ENCODE peak calls at places on chromosome 1, in eight cellular contexts. S is CD4-positive, alpha-beta memory T cell; J is H1; Q is HCT116; P is neural progenitor cell; O is esophagus muscularis mucosa; T is MM.1S; I is CD8-positive, alpha-beta T cell. X is an unnamed sample.

GRCh38 chr1:55095095-55095494 is 55.7 kb downstream of the PCSK9 start:
- DNase-seq in P (no peak), Q (no peak), T (no peak), I (no peak), J (no peak), S (no peak), O (no peak), X (no peak)

GRCh38 chr1:172533511-172534116 is 664 bp downstream of the SUCO start:
- DNase-seq in O (peak; percentile 92), J (no peak), T (peak; percentile 36), Q (no peak), I (no peak), S (no peak), P (peak; percentile 58), X (no peak)

GRCh38 chr1:241482761-241483250 is 36.7 kb downstream of the FH start:
- DNase-seq in O (no peak), S (no peak), Q (peak; percentile 56), P (no peak), T (no peak), I (no peak), J (no peak), X (no peak)

GRCh38 chr1:162040657-162041056 is 17.0 kb upstream of the OLFML2B start:
- DNase-seq in P (peak; percentile 53), I (no peak), T (peak; percentile 55), O (no peak), S (no peak), J (no peak), Q (peak; percentile 34), X (no peak)

GRCh38 chr1:220692436-220693228 is 2.5 kb downstream of the C1orf115 start:
- DNase-seq in I (no peak), O (peak; percentile 68), J (no peak), T (no peak), Q (no peak), S (no peak), P (no peak), X (no peak)

GRCh38 chr1:206770531-206771352 is at the start of gene IL19:
- DNase-seq in S (no peak), T (no peak), Q (no peak), P (no peak), J (no peak), O (no peak), I (no peak), X (no peak)

GRCh38 chr1:165837838-165838364 is 10.5 kb downstream of the UCK2 start:
- DNase-seq in J (no peak), I (no peak), O (no peak), S (no peak), P (no peak), T (no peak), Q (no peak), X (no peak)

GRCh38 chr1:198560093-198560638 is 19.7 kb upstream of the ATP6V1G3 start:
- DNase-seq in T (no peak), S (no peak), I (no peak), J (no peak), O (no peak), Q (no peak), P (no peak), X (no peak)

GRCh38 chr1:32501865-32502264 is 37.0 kb downstream of the ZBTB8B start:
- DNase-seq in Q (no peak), T (no peak), O (no peak), S (no peak), J (no peak), P (no peak), I (no peak), X (no peak)

GRCh38 chr1:219159946-219160645 is 13.6 kb upstream of the LYPLAL1 start:
- DNase-seq in J (no peak), Q (no peak), I (no peak), O (no peak), S (no peak), P (no peak), T (no peak), X (no peak)

GRCh38 chr1:4668738-4669700 is 14.6 kb downstream of the AJAP1 start:
- DNase-seq in Q (no peak), J (no peak), T (no peak), P (no peak), O (no peak), S (no peak), I (no peak), X (no peak)

GRCh38 chr1:211135342-211135950 is 1.5 kb upstream of the KCNH1 start:
- DNase-seq in O (no peak), P (peak; percentile 44), Q (peak; percentile 45), T (peak; percentile 76), J (no peak), S (peak; percentile 27), I (no peak), X (no peak)

DNA sequence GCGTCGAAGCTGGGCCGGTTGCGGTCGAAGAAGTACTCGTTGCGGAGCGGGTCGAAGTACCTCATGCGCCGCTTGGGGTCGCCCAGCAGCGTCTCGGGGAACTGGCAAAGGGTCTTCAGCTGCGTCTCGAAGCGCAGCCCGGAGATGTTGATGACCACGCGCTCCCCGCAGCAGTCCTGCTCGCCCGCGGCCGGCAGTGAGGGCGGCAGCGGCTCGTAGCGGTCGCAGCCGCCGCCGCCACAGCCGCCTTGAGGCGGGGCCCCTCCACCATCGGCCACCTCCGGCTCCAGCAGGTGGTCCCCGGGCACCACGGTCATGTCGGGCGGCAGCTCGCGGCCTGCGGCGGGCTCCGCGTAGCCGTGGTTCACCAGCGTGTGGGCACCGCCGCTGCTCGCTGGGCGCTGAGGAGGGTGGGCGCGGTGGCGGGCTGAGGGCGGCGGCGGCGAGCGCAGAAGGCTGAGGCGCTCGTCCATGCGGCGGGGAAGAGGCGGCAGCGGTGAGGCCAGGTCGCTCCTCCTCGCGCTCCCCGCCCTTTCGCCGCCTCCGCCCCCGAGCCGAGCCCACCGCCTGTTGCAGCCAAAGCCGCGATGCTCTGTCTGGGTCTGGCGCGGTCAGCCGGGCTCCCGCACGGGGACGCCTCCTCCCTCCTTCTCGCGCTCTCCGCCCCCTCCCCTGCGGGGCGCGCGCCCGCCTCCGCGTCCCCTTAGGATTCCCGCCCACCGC is at the start of gene KCNA3:
- DNase-seq in S (peak; percentile 68), I (peak; percentile 52), Q (no peak), J (peak; percentile 85), O (no peak), P (peak; percentile 91), T (peak; percentile 66), X (no peak)
- H3K4me3 ChIP-seq in S (peak within 1 kb of the TSS; percentile 73), I (peak within 1 kb of the TSS; percentile 75), Q (no peak within 1 kb of the TSS), J (peak within 1 kb of the TSS; percentile 71), O (peak within 1 kb of the TSS; percentile 68), P (peak within 1 kb of the TSS; percentile 66), T (peak within 1 kb of the TSS; percentile 95), X (no peak within 1 kb of the TSS)

DNA sequence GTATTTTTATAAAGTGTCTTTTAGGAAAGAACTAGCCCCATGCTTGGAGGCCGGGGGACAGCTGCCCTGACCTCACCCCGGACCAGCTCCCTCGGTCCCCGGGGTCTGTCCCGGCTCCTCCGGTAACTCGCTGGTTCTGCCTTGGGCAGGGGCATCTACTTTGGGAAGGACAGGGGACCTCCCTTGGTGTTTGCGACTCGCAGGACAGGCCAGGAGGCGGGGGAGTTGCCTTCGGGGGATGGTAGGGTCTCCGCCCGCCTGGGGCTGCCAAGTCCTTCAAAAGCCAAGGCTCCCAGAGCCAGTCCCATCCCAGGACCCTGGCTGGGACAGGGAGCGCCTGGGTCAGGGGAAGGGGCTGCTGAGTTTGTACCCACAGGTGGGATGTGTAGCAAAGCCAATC is 157.9 kb downstream of the PEX14 start:
- DNase-seq in O (no peak), S (no peak), I (no peak), J (no peak), T (no peak), P (peak; percentile 31), Q (no peak), X (no peak)
- H3K4me1 ChIP-seq in O (peaks cover 60% of the 10 kb centered on the region), S (peaks cover 3% of the 10 kb centered on the region), I (peaks cover 4% of the 10 kb centered on the region), J (peaks cover 17% of the 10 kb centered on the region), T (no peaks in the 10 kb centered on the region), P (peaks cover 28% of the 10 kb centered on the region), Q (peaks cover 7% of the 10 kb centered on the region), X (peaks cover 22% of the 10 kb centered on the region)

GRCh38 chr1:156146749-156147405 is 6.5 kb upstream of the SEMA4A start:
- DNase-seq in P (no peak), J (no peak), T (no peak), Q (no peak), S (no peak), O (no peak), I (no peak), X (no peak)
- H3K4me3 ChIP-seq in P (peak overlapping the region; percentile 22), J (no peak overlapping the region), T (peak overlapping the region; percentile 35), Q (no peak overlapping the region), S (no peak overlapping the region), O (peak overlapping the region; percentile 22), I (no peak overlapping the region), X (peak overlapping the region; percentile 26)

GRCh38 chr1:1890506-1891348 is at the start of gene GNB1:
- DNase-seq in O (peak; percentile 95), Q (peak; percentile 72), P (peak; percentile 91), S (peak; percentile 95), J (peak; percentile 90), I (peak; percentile 81), T (peak; percentile 89), X (peak; percentile 89)

GRCh38 chr1:1892079-1892762 is 1.3 kb upstream of the GNB1 start:
- DNase-seq in S (no peak), O (no peak), P (no peak), J (no peak), T (no peak), Q (no peak), I (no peak), X (no peak)

GRCh38 chr1:1891349-1892078 is 627 bp upstream of the GNB1 start:
- DNase-seq in J (no peak), S (no peak), P (peak; percentile 71), O (peak; percentile 97), Q (peak; percentile 15), I (no peak), T (no peak), X (peak; percentile 84)

GRCh38 chr1:1889090-1889750 is 1.7 kb downstream of the GNB1 start:
- DNase-seq in O (no peak), P (peak; percentile 16), Q (no peak), S (no peak), T (no peak), I (no peak), J (no peak), X (no peak)

DNA sequence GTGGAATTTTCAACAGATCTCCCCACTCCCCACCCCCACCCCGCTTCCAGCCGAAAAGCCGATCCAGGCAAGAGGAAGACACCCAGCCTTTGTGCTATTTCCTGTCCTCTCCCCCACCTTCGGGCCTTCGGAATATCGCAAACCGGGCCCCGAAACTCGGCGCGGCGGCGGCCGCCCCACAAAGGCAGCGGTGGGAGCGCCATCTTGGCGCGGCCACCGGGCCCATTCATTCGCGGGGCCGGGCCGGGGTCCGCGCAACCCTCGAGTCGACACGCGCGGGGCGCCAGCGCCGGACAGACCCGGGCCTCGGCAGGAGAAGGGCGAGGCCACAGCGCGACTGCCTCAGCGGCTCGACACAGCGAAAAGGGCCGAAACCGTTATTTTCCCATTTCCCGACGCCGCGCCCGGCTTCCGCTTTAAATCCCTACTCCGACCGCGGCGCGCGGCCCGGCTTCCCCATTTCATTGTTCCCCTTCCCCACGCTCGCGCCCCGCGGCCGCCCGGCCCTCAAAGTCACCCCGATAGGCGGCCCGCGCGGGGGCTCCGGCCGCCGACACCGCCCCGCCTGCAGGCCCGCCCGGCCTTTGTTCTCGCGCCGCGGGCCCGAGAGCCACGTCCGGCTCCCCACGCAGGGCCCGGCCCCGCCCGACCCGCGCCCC is 911 bp downstream of the GNB1 start:
- DNase-seq in Q (no peak), O (no peak), J (no peak), S (peak; percentile 47), I (peak; percentile 19), T (peak; percentile 45), P (peak; percentile 60), X (peak; percentile 58)
- H3K4me1 ChIP-seq in Q (peaks cover 44% of the 10 kb centered on the region), O (peaks cover 70% of the 10 kb centered on the region), J (peaks cover 10% of the 10 kb centered on the region), S (peaks cover 66% of the 10 kb centered on the region), I (peaks cover 68% of the 10 kb centered on the region), T (peaks cover 23% of the 10 kb centered on the region), P (peaks cover 27% of the 10 kb centered on the region), X (peaks cover 16% of the 10 kb centered on the region)

GRCh38 chr1:168224991-168225390 is 813 bp upstream of the SFT2D2 start:
- DNase-seq in J (no peak), T (no peak), I (no peak), S (no peak), P (no peak), O (peak; percentile 62), Q (no peak), X (no peak)
- H3K4me3 ChIP-seq in J (peak overlapping the region; percentile 95), T (peak overlapping the region; percentile 88), I (no peak overlapping the region), S (no peak overlapping the region), P (no peak overlapping the region), O (peak overlapping the region; percentile 93), Q (no peak overlapping the region), X (peak overlapping the region; percentile 89)

X was measured in SJCRH30.